ENCODE peak calls at places on chromosomes 13 and 19, in six cellular contexts. L is H9, M is uterus, I is breast epithelium, V is fibroblast of lung, W is Karpas-422. H is an unnamed sample. For H3K4me1, the result is how much of the 10 kb centered on the place peaks cover.

GRCh38 chr19:30286378-30286777 is 85.8 kb upstream of the ZNF536 start:
- DNase-seq in M (no peak), L (no peak), V (no peak), W (no peak), I (no peak), H (no peak)

GRCh38 chr19:46901701-46902401 is 41.1 kb downstream of the ARHGAP35 start:
- DNase-seq in W (no peak), L (no peak), V (no peak), M (no peak), I (no peak), H (no peak)

GRCh38 chr13:26965058-26965380 is 204.4 kb upstream of the GPR12 start:
- DNase-seq in L (no peak), V (no peak), I (no peak), M (no peak), W (no peak), H (no peak)

GRCh38 chr13:94548382-94549240 is 47.3 kb downstream of the TGDS start:
- DNase-seq in W (peak), I (peak), M (peak), V (peak), L (peak), H (peak)

GRCh38 chr19:57664269-57665127 is 4.2 kb upstream of the ZSCAN4 start:
- DNase-seq in W (no peak), L (peak), I (no peak), V (peak), M (peak), H (peak)

GRCh38 chr19:5109560-5109959 is 140.6 kb downstream of the KDM4B start:
- DNase-seq in L (peak), W (no peak), V (no peak), M (no peak), I (no peak), H (no peak)

GRCh38 chr19:45901432-45901903 is 945 bp downstream of the MYPOP start:
- DNase-seq in W (no peak), I (no peak), M (peak), V (peak), L (peak), H (peak)

GRCh38 chr13:53460776-53461175 is 432.2 kb downstream of the OLFM4 start:
- DNase-seq in M (no peak), L (no peak), I (no peak), V (no peak), W (no peak), H (no peak)

GRCh38 chr19:55116232-55117062 is 990 bp downstream of the PPP1R12C start:
- DNase-seq in L (no peak), V (peak), I (peak), W (peak), M (peak), H (peak)

GRCh38 chr13:92297971-92298942 is 899.8 kb downstream of the GPC5 start:
- DNase-seq in M (no peak), I (no peak), W (no peak), V (no peak), L (peak), H (no peak)

GRCh38 chr13:53648673-53649072 is 620.1 kb downstream of the OLFM4 start:
- DNase-seq in V (no peak), M (no peak), W (no peak), L (no peak), I (no peak), H (no peak)

GRCh38 chr19:52722062-52723005 is 12.5 kb downstream of the ZNF611 start:
- DNase-seq in W (no peak), L (no peak), M (no peak), I (no peak), V (peak), H (no peak)

GRCh38 chr13:42211704-42212103 is 60.2 kb upstream of the AKAP11 start:
- DNase-seq in M (no peak), I (no peak), W (no peak), L (no peak), V (peak), H (no peak)

GRCh38 chr13:21988624-21989023 is 317.8 kb downstream of the FGF9 start:
- DNase-seq in L (no peak), M (no peak), I (no peak), W (no peak), V (no peak), H (no peak)

GRCh38 chr13:105587786-105588185 is 947.7 kb downstream of the EFNB2 start:
- DNase-seq in W (no peak), V (no peak), L (no peak), I (no peak), M (no peak), H (no peak)

GRCh38 chr19:7159105-7159933 is 89.8 kb downstream of the ZNF557 start:
- DNase-seq in M (peak), I (no peak), W (no peak), L (no peak), V (peak), H (no peak)

GRCh38 chr19:51295382-51296126 is 15.9 kb upstream of the IGLON5 start:
- DNase-seq in W (no peak), V (no peak), L (peak), M (no peak), I (no peak), H (no peak)

DNA sequence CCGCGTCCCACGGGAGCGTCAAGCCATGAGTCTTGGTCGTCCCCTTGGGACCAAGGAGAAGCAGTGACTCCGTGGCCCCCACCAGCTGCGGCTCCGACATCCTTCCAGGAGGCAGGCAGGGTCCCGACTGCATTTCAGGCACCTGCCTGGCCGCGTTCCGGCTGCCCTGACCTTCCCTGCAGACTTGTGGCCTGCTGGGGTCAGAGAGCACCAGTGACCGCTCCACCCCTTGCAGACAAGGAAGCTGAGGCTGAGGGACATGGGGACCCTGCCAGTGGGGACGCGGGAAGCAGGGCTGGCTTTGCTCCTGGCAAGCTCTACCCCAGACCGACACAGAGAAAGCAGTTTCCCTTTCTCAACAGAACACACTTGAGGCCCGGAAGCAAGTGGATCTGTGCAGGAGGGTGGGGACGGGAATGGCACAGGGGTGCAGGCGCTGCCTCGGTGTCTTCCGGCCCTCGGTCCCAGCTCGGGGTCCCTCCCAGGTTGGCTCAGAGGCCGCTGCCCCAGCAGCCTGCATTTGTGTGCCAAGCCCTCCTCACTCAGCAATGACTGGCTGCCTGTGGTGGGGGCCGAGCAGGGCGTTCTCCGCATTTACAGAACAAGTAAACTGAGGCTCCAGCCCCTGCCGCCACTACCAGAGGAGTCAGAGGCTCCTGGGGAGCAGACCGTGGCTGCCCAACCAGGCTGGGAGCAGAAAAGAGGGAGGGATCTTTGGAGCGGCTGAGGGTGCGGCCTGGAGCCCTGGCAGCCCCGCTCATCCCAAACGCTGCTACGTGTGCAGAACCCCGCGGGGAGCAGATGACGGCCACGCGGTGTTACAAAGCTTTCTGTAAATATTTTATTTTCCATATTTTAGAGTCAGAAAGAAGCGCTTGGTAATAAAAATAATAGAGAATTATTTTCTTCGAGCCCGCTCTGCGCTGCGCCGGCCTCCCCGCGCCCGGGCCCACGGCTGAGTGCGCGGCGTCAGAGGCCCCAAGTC is 43.9 kb downstream of the GAS6 start:
- DNase-seq in W (no peak), L (no peak), M (no peak), I (no peak), V (peak), H (no peak)
- H3K4me1 ChIP-seq in W (under half), L (under half), M (under half), I (under half), V (under half), H (under half)

GRCh38 chr19:16470911-16471811 is 609 bp downstream of the EPS15L1 start:
- DNase-seq in L (no peak), W (peak), I (no peak), M (no peak), V (peak), H (no peak)
- H3K4me1 ChIP-seq in L (under half), W (under half), I (under half), M (under half), V (under half), H (under half)

GRCh38 chr13:97283888-97284287 is 61.8 kb downstream of the MBNL2 start:
- DNase-seq in M (no peak), W (no peak), L (no peak), V (no peak), I (no peak), H (no peak)
- H3K4me1 ChIP-seq in M (under half), W (under half), L (under half), V (under half), I (under half), H (under half)

GRCh38 chr19:14553939-14554243 is 18.0 kb downstream of the NDUFB7 start:
- DNase-seq in V (no peak), M (no peak), L (no peak), W (no peak), I (no peak), H (no peak)

GRCh38 chr19:14554382-14554812 is 17.5 kb downstream of the NDUFB7 start:
- DNase-seq in M (no peak), V (no peak), W (no peak), L (peak), I (peak), H (no peak)

GRCh38 chr19:14553042-14553938 is 18.6 kb downstream of the NDUFB7 start:
- DNase-seq in W (no peak), M (no peak), V (no peak), I (peak), L (peak), H (no peak)

GRCh38 chr19:14545716-14546082 is 16.3 kb downstream of the TECR start:
- DNase-seq in W (no peak), M (no peak), I (no peak), L (no peak), V (no peak), H (no peak)

GRCh38 chr19:14550201-14550754 is 20.9 kb downstream of the TECR start:
- DNase-seq in V (no peak), W (no peak), L (no peak), I (peak), M (no peak), H (no peak)
- H3K4me1 ChIP-seq in V (under half), W (under half), L (under half), I (under half), M (under half), H (under half)